ENCODE peak calls at places on chromosome 11, in ten cellular contexts. R is stimulated activated CD8-positive, alpha-beta memory T cell treated with anti-CD3 and anti-CD28 coated beads, Interleukin-4, amount 100 ng/mL, for 1 hour; W is NCI-H460; G is NCI-H1092; N is psoas muscle; Q is Daoy; U is naive thymus-derived CD8-positive, alpha-beta T cell; I is MCF 10A; T is endothelial cell; A is ascending aorta. B is an unnamed sample.

GRCh38 chr11:123694551-123694950 is 40.1 kb upstream of the SCN3B start:
- DNase-seq in R (no peak), U (no peak), G (no peak), T (no peak), W (peak; percentile 29), A (no peak), I (no peak), Q (no peak), N (no peak), B (no peak)

GRCh38 chr11:69615545-69616278 is 25.2 kb upstream of the CCND1 start:
- DNase-seq in G (no peak), I (no peak), T (no peak), N (no peak), W (no peak), Q (no peak), R (no peak), U (no peak), A (no peak), B (no peak)

GRCh38 chr11:107591098-107591445 is at the start of gene ELMOD1:
- DNase-seq in A (no peak), T (peak; percentile 62), W (peak; percentile 26), I (peak; percentile 15), U (no peak), G (no peak), R (no peak), Q (peak; percentile 71), N (peak; percentile 84), B (peak; percentile 74)

GRCh38 chr11:9664276-9665171 is 647 bp downstream of the SWAP70 start:
- DNase-seq in I (peak; percentile 50), G (no peak), R (no peak), N (peak; percentile 59), A (no peak), W (no peak), U (peak; percentile 34), T (peak; percentile 9), Q (peak; percentile 50), B (peak; percentile 66)

GRCh38 chr11:66338276-66339162 is 2.3 kb upstream of the RIN1 start:
- DNase-seq in A (no peak), I (no peak), W (no peak), T (no peak), R (no peak), N (peak; percentile 51), U (no peak), Q (no peak), G (no peak), B (no peak)

GRCh38 chr11:8810331-8811301 is 100.4 kb upstream of the AKIP1 start:
- DNase-seq in G (peak; percentile 86), W (peak; percentile 50), N (peak; percentile 91), I (peak; percentile 80), R (no peak), U (no peak), Q (peak; percentile 75), A (peak; percentile 47), T (peak; percentile 54), B (peak; percentile 89)

GRCh38 chr11:61551630-61552029 is 29.2 kb downstream of the SYT7 start:
- DNase-seq in U (no peak), Q (peak; percentile 81), I (peak; percentile 54), A (no peak), W (peak; percentile 15), N (no peak), G (no peak), T (no peak), R (no peak), B (peak; percentile 46)

GRCh38 chr11:76153609-76153949 is 52.7 kb downstream of the WNT11 start:
- DNase-seq in G (no peak), I (peak; percentile 3), A (no peak), T (no peak), N (no peak), R (no peak), U (no peak), W (no peak), Q (peak; percentile 37), B (no peak)

GRCh38 chr11:122748968-122749687 is 89.2 kb upstream of the CRTAM start:
- DNase-seq in I (peak; percentile 72), G (no peak), A (peak; percentile 49), N (no peak), R (no peak), T (no peak), U (peak; percentile 41), Q (peak; percentile 87), W (no peak), B (peak; percentile 75)

GRCh38 chr11:19769820-19770219 is 57.2 kb downstream of the NAV2 start:
- DNase-seq in N (no peak), G (no peak), R (no peak), A (no peak), U (no peak), T (no peak), Q (peak; percentile 73), W (no peak), I (peak; percentile 74), B (peak; percentile 93)

GRCh38 chr11:50174189-50174588 is 141.5 kb downstream of the OR4C45 start:
- DNase-seq in T (no peak), G (no peak), A (no peak), N (no peak), R (no peak), W (no peak), Q (no peak), I (peak; percentile 74), U (no peak), B (no peak)

GRCh38 chr11:70631624-70632047 is 233.3 kb downstream of the CTTN start:
- DNase-seq in Q (no peak), I (no peak), G (no peak), T (no peak), R (no peak), A (no peak), N (no peak), W (no peak), U (no peak), B (no peak)

GRCh38 chr11:110438017-110438416 is 8.3 kb downstream of the FDX1 start:
- DNase-seq in Q (no peak), U (no peak), G (no peak), T (no peak), A (no peak), I (no peak), R (no peak), W (no peak), N (no peak), B (no peak)

GRCh38 chr11:121487191-121487590 is 34.4 kb upstream of the SORL1-AS1 start:
- DNase-seq in W (no peak), Q (no peak), I (no peak), U (no peak), A (no peak), G (no peak), T (no peak), R (no peak), N (no peak), B (peak; percentile 14)

GRCh38 chr11:45927684-45928413 is 5.4 kb downstream of the LARGE2 start:
- DNase-seq in T (no peak), A (no peak), N (no peak), Q (no peak), I (no peak), W (no peak), R (no peak), G (no peak), U (no peak), B (no peak)

GRCh38 chr11:46001427-46002049 is 79.1 kb downstream of the LARGE2 start:
- DNase-seq in N (no peak), I (no peak), A (no peak), G (no peak), U (no peak), R (no peak), W (no peak), T (no peak), Q (no peak), B (peak; percentile 33)

GRCh38 chr11:33452806-33453205 is 195.6 kb downstream of the HIPK3 start:
- DNase-seq in N (no peak), T (no peak), I (peak; percentile 60), A (no peak), G (no peak), R (no peak), W (no peak), Q (peak; percentile 84), U (no peak), B (peak; percentile 55)

GRCh38 chr11:83292709-83293435 is 6.7 kb upstream of the CCDC90B start:
- DNase-seq in W (peak; percentile 52), U (peak; percentile 11), T (peak; percentile 53), I (peak; percentile 68), Q (peak; percentile 60), N (no peak), R (no peak), A (no peak), G (peak; percentile 19), B (peak; percentile 74)

GRCh38 chr11:390175-390574 is 3.8 kb upstream of the PKP3 start:
- DNase-seq in G (no peak), A (no peak), N (no peak), Q (no peak), I (no peak), W (no peak), U (no peak), T (no peak), R (no peak), B (no peak)

GRCh38 chr11:115325523-115325922 is 178.7 kb downstream of the CADM1 start:
- DNase-seq in Q (no peak), R (no peak), U (no peak), A (no peak), I (no peak), T (no peak), N (no peak), G (peak; percentile 35), W (no peak), B (no peak)

GRCh38 chr11:114330373-114330772 is 34.2 kb downstream of the NNMT start:
- DNase-seq in U (no peak), G (no peak), T (no peak), W (no peak), R (no peak), I (no peak), N (no peak), A (no peak), Q (no peak), B (no peak)

GRCh38 chr11:61971177-61972111 is 4.0 kb upstream of the FTH1 start:
- DNase-seq in A (peak; percentile 94), N (peak; percentile 98), U (peak; percentile 20), W (peak; percentile 95), T (peak; percentile 61), Q (peak; percentile 98), G (peak; percentile 79), R (no peak), I (peak; percentile 98), B (peak; percentile 98)

GRCh38 chr11:66172146-66172545 is 96.3 kb upstream of the RAB1B start:
- DNase-seq in I (peak; percentile 34), Q (peak; percentile 58), N (no peak), U (no peak), R (no peak), W (no peak), T (no peak), A (no peak), G (no peak), B (no peak)

GRCh38 chr11:79076526-79077115 is 364.2 kb downstream of the TENM4 start:
- DNase-seq in Q (no peak), R (no peak), I (peak; percentile 54), U (no peak), N (no peak), A (no peak), G (no peak), T (peak; percentile 47), W (no peak), B (peak; percentile 8)

GRCh38 chr11:65777241-65777640 is 3.5 kb downstream of the AP5B1 start:
- DNase-seq in T (no peak), U (no peak), A (no peak), Q (no peak), R (no peak), I (no peak), N (no peak), G (no peak), W (no peak), B (no peak)

B was measured in myocyte.